ENCODE peak calls at places on chromosomes 1 and 21, in seven cellular contexts. G, K, L, A, Z, O and D are unnamed samples.
A peak's percentile ranks its signal among the peaks of the same experiment; 100 is the strongest.

GRCh38 chr1:208189183-208189582 is 55.0 kb downstream of the PLXNA2 start:
- DNase-seq in L (no peak), G (peak; percentile 74), Z (no peak), K (no peak), A (no peak), O (peak; percentile 46), D (no peak)

GRCh38 chr1:44721521-44722361 is 9.2 kb downstream of the RNU5D-1 start:
- DNase-seq in A (no peak), G (peak; percentile 92), K (peak; percentile 43), L (peak; percentile 99), O (peak; percentile 99), Z (peak; percentile 95), D (peak; percentile 54)

GRCh38 chr1:233327938-233328660 is 575 bp downstream of the MAP3K21 start:
- DNase-seq in A (peak; percentile 76), O (no peak), K (peak; percentile 71), Z (no peak), L (no peak), G (peak; percentile 38), D (peak; percentile 66)

GRCh38 chr1:244092293-244093264 is 41.5 kb downstream of the ZBTB18 start:
- DNase-seq in L (no peak), Z (no peak), O (no peak), G (no peak), K (no peak), A (no peak), D (peak; percentile 25)

GRCh38 chr21:36698160-36699025 is 522 bp upstream of the SIM2 start:
- DNase-seq in O (no peak), Z (no peak), K (peak; percentile 40), G (no peak), A (peak; percentile 81), L (peak; percentile 26), D (no peak)

GRCh38 chr1:222600274-222600673 is 10.5 kb upstream of the TAF1A start:
- DNase-seq in L (no peak), O (no peak), G (no peak), K (no peak), Z (peak; percentile 27), A (no peak), D (no peak)

GRCh38 chr1:153353226-153353947 is 4.3 kb upstream of the S100A9 start:
- DNase-seq in K (peak; percentile 50), O (no peak), A (peak; percentile 60), L (peak; percentile 8), G (peak; percentile 49), Z (peak; percentile 12), D (peak; percentile 57)

GRCh38 chr1:192445849-192446489 is 129.2 kb downstream of the RGS21 start:
- DNase-seq in Z (peak; percentile 7), A (peak; percentile 67), G (peak; percentile 31), K (no peak), O (no peak), L (peak; percentile 15), D (peak; percentile 13)

GRCh38 chr1:228216371-228217320 is 8.8 kb downstream of the OBSCN start:
- DNase-seq in A (no peak), Z (no peak), G (no peak), K (no peak), O (no peak), L (no peak), D (no peak)

GRCh38 chr1:68269637-68270430 is 37.5 kb upstream of the WLS start:
- DNase-seq in A (no peak), G (no peak), K (no peak), O (no peak), L (peak; percentile 33), Z (no peak), D (no peak)

GRCh38 chr1:228314658-228315483 is 91.8 kb downstream of the TRIM11 start:
- DNase-seq in L (no peak), G (no peak), Z (no peak), K (no peak), O (no peak), A (no peak), D (no peak)

GRCh38 chr1:93758842-93759515 is 77.3 kb upstream of the BCAR3 start:
- DNase-seq in A (no peak), O (no peak), G (no peak), K (peak; percentile 55), L (no peak), Z (peak; percentile 94), D (no peak)

GRCh38 chr1:201506573-201507567 is at the start of gene CSRP1:
- DNase-seq in Z (no peak), G (peak; percentile 94), K (peak; percentile 96), O (peak; percentile 39), L (peak; percentile 71), A (no peak), D (peak; percentile 91)

GRCh38 chr21:46329796-46330195 is 5.8 kb downstream of the PCNT start:
- DNase-seq in A (no peak), K (no peak), L (no peak), G (no peak), Z (no peak), O (no peak), D (no peak)

GRCh38 chr1:7594002-7594713 is 176.9 kb upstream of the VAMP3 start:
- DNase-seq in A (no peak), L (no peak), K (peak; percentile 69), O (no peak), Z (no peak), G (no peak), D (no peak)

GRCh38 chr1:27521336-27522147 is 31.6 kb upstream of the WASF2 start:
- DNase-seq in K (no peak), G (no peak), L (no peak), O (no peak), Z (no peak), A (no peak), D (no peak)

GRCh38 chr1:53495608-53496345 is 36.6 kb downstream of the DMRTB1 start:
- DNase-seq in O (no peak), L (no peak), G (no peak), Z (no peak), K (no peak), A (no peak), D (no peak)

GRCh38 chr1:57835620-57836019 is 411.8 kb upstream of the DAB1 start:
- DNase-seq in O (no peak), A (no peak), G (no peak), L (no peak), Z (no peak), K (no peak), D (no peak)

GRCh38 chr1:226046240-226046639 is 16.3 kb upstream of the H3-3A start:
- DNase-seq in L (no peak), Z (peak; percentile 73), O (no peak), G (no peak), K (no peak), A (no peak), D (no peak)

GRCh38 chr1:180131510-180131909 is 23.2 kb upstream of the QSOX1 start:
- DNase-seq in K (no peak), O (no peak), G (no peak), A (no peak), L (no peak), Z (peak; percentile 11), D (no peak)

GRCh38 chr1:155931332-155932038 is 2.7 kb downstream of the KHDC4 start:
- DNase-seq in K (no peak), A (no peak), G (no peak), O (no peak), L (no peak), Z (no peak), D (no peak)

DNA sequence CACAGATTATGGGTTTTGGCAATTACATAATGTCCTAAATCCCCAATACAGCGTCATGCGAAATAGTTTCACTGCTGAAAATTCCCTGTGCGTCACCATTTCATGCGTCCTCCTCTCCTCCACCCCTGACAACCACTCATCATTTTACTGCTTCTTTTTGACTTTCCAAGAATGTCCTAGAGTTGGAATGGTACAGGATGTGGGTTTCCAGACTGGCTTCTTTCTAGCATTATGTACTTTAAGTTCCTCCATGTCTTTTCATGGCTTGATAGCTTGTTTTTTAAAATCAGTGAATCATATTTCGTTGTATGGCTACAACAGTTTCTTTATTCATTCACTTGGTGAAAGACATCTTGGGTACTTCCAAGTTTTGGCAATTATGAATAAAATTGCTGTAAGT is 7.4 kb downstream of the NBPF3 start:
- DNase-seq in O (no peak), Z (no peak), G (no peak), A (no peak), L (no peak), K (no peak), D (no peak)
- TF ChIP-seq JUND in O (no peak), Z (no peak), G (no peak), A (no peak), L (no peak), K (no peak), D (no peak)

DNA sequence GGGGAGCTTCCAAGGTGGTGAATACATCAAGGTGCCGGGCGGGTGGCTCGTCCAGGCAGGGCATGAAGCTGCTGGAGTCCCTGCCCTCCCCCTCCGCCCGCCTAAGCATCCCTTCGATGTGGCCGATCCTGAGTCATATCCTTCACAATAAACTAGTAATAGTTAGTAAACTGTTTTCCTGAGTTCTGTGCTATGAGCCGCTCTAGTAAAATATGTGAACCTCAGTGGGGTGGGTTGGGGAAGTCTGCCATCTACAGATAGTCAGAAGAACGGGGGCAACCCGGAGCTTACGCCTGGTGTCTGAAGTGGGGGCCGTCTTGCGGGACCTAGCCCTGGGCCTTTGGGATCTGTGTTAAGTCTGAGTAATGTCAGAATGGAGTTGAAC is 21.6 kb downstream of the C2CD2 start:
- DNase-seq in O (no peak), Z (no peak), G (peak; percentile 32), A (no peak), K (no peak), L (peak; percentile 84), D (no peak)
- TF ChIP-seq JUND in O (no peak), Z (no peak), G (no peak), A (no peak), K (no peak), L (peak; percentile 52), D (no peak)

GRCh38 chr1:175889848-175890247 is 146.5 kb upstream of the TNR start:
- DNase-seq in G (no peak), O (no peak), A (no peak), K (no peak), L (no peak), Z (no peak), D (no peak)

GRCh38 chr1:175887521-175887920 is 144.1 kb upstream of the TNR start:
- DNase-seq in A (no peak), K (peak; percentile 19), L (no peak), O (no peak), Z (no peak), G (no peak), D (no peak)

GRCh38 chr1:175885247-175885646 is 141.9 kb upstream of the TNR start:
- DNase-seq in G (no peak), A (no peak), O (no peak), Z (no peak), K (no peak), L (no peak), D (no peak)

GRCh38 chr1:175889044-175889443 is 145.6 kb upstream of the TNR start:
- DNase-seq in Z (no peak), L (no peak), G (no peak), K (no peak), A (no peak), O (no peak), D (no peak)

DNA sequence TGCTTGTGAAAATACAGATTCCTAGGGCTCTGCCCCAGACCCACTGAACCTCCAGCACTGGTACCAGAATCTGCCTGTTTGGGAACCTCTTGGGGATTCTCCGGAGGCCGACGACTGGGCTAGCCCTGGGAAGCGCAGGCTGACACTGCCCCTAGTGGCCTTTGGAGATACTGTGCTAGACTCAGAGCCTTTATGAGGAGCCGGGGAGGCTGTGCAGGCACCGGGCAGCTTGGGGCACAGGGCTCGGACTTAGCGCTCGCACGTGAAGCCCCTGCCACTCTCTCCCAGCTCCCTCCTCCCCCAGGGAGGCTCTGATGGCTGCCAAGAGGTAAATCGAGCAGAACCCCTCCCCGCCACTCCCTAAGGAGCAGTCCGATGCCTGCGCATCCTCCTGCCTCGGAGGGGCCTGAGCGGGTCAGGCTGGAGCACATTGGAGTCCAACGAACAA is 144.6 kb upstream of the TNR start:
- DNase-seq in Z (peak; percentile 45), A (peak; percentile 89), O (no peak), K (peak; percentile 85), G (peak; percentile 82), L (peak; percentile 21), D (peak; percentile 91)
- TF ChIP-seq JUND in Z (no peak), A (no peak), O (no peak), K (no peak), G (no peak), L (no peak), D (no peak)

GRCh38 chr1:11804666-11805453 is 904 bp downstream of the MTHFR start:
- DNase-seq in O (no peak), G (peak; percentile 53), Z (no peak), A (peak; percentile 55), L (no peak), K (peak; percentile 47), D (peak; percentile 29)
- TF ChIP-seq JUND in O (no peak), G (no peak), Z (no peak), A (no peak), L (no peak), K (no peak), D (no peak)